ENCODE peak calls at places on chromosome 4, in eight cellular contexts. Q is GM20000; L is CD4-positive, CD25-positive, alpha-beta regulatory T cell; C is tibial artery; N is CD4-positive, alpha-beta memory T cell; D is progenitor cell of endocrine pancreas; I is RPMI7951; B is posterior vena cava. G is an unnamed sample.

GRCh38 chr4:146346276-146346675 is 131.9 kb downstream of the REELD1 start:
- DNase-seq in B (no peak), Q (peak), L (no peak), C (no peak), D (no peak), N (no peak), I (no peak), G (no peak)

GRCh38 chr4:113109106-113109740 is 59.8 kb downstream of the ANK2 start:
- DNase-seq in N (no peak), B (no peak), Q (no peak), L (no peak), C (no peak), I (no peak), D (no peak), G (no peak)

GRCh38 chr4:26782168-26782829 is 78.3 kb upstream of the STIM2 start:
- DNase-seq in D (no peak), L (no peak), Q (no peak), I (no peak), N (no peak), C (no peak), B (no peak), G (no peak)

GRCh38 chr4:4541040-4541631 is 712 bp downstream of the STX18 start:
- DNase-seq in D (no peak), L (peak), C (peak), I (peak), Q (peak), B (no peak), N (peak), G (peak)

GRCh38 chr4:57190651-57191481 is 80.7 kb upstream of the IGFBP7 start:
- DNase-seq in Q (peak), N (no peak), C (no peak), B (no peak), L (peak), D (peak), I (peak), G (no peak)

GRCh38 chr4:92304636-92305035 is 870 bp downstream of the GRID2 start:
- DNase-seq in B (no peak), Q (peak), L (no peak), I (no peak), C (no peak), D (no peak), N (no peak), G (no peak)

GRCh38 chr4:81684357-81684756 is 212.7 kb upstream of the RASGEF1B start:
- DNase-seq in N (no peak), B (no peak), D (no peak), Q (no peak), L (no peak), I (no peak), C (no peak), G (no peak)

GRCh38 chr4:99783940-99784339 is 32.7 kb upstream of the DAPP1 start:
- DNase-seq in N (no peak), I (no peak), D (no peak), Q (no peak), L (no peak), B (no peak), C (no peak), G (no peak)

GRCh38 chr4:8844976-8845690 is 26.5 kb downstream of the HMX1 start:
- DNase-seq in D (no peak), C (peak), N (no peak), B (peak), L (no peak), I (no peak), Q (no peak), G (no peak)

GRCh38 chr4:59135248-59135802 is 2025.1 kb upstream of the IGFBP7 start:
- DNase-seq in L (no peak), D (no peak), N (no peak), Q (no peak), C (no peak), I (no peak), B (no peak), G (no peak)

GRCh38 chr4:44804301-44804700 is 77.9 kb upstream of the GNPDA2 start:
- DNase-seq in N (no peak), Q (no peak), L (no peak), I (no peak), C (no peak), D (no peak), B (no peak), G (no peak)

GRCh38 chr4:55866290-55866907 is 13.0 kb downstream of the EXOC1 start:
- DNase-seq in D (no peak), B (no peak), L (peak), C (no peak), I (peak), Q (peak), N (peak), G (no peak)

GRCh38 chr4:3783691-3784306 is 17.6 kb downstream of the ADRA2C start:
- DNase-seq in N (no peak), C (no peak), I (no peak), B (no peak), Q (no peak), L (no peak), D (no peak), G (no peak)

GRCh38 chr4:104500452-104500851 is 5.8 kb upstream of the CXXC4 start:
- DNase-seq in C (no peak), L (no peak), I (no peak), D (no peak), Q (no peak), B (no peak), N (no peak), G (no peak)

GRCh38 chr4:141328550-141329173 is 108.0 kb downstream of the ZNF330 start:
- DNase-seq in Q (no peak), I (no peak), C (no peak), L (no peak), D (no peak), N (no peak), B (no peak), G (no peak)

GRCh38 chr4:13309751-13310150 is 174.4 kb downstream of the RAB28 start:
- DNase-seq in D (no peak), L (no peak), B (no peak), N (no peak), C (no peak), Q (no peak), I (no peak), G (no peak)

GRCh38 chr4:17797808-17798207 is 12.7 kb downstream of the DCAF16 start:
- DNase-seq in C (no peak), Q (no peak), L (no peak), N (no peak), D (no peak), I (no peak), B (no peak), G (no peak)

GRCh38 chr4:176002007-176002623 is 63.5 kb upstream of the WDR17 start:
- DNase-seq in C (no peak), B (peak), Q (peak), N (no peak), L (peak), D (peak), I (no peak), G (peak)

GRCh38 chr4:24770111-24770584 is 25.2 kb upstream of the SOD3 start:
- DNase-seq in Q (no peak), L (no peak), N (no peak), I (peak), D (no peak), B (no peak), C (peak), G (no peak)

GRCh38 chr4:17717301-17717700 is 64.1 kb downstream of the FAM184B start:
- DNase-seq in Q (no peak), B (no peak), I (no peak), D (no peak), N (no peak), L (no peak), C (no peak), G (no peak)

GRCh38 chr4:10963958-10964705 is 279.6 kb upstream of the CLNK start:
- DNase-seq in Q (no peak), L (no peak), B (no peak), N (no peak), C (no peak), D (no peak), I (no peak), G (no peak)

GRCh38 chr4:55938501-55938900 is 10.2 kb upstream of the CEP135 start:
- DNase-seq in N (no peak), Q (no peak), C (no peak), B (no peak), I (no peak), L (no peak), D (no peak), G (no peak)

G was measured in naive B cell.